ENCODE peak calls at places on chromosomes 6 and 20, in four cellular contexts. K, B, M and A are unnamed samples.

GRCh38 chr6:113495521-113495920 is 361.6 kb upstream of the MARCKS start:
- DNase-seq in M (peak; percentile 20), B (no peak), K (no peak), A (no peak)

GRCh38 chr20:36090223-36090622 is 64.3 kb upstream of the EPB41L1 start:
- DNase-seq in M (no peak), B (no peak), K (no peak), A (no peak)

GRCh38 chr6:30826961-30827342 is 57.4 kb upstream of the DDR1 start:
- DNase-seq in K (no peak), M (no peak), B (peak; percentile 51), A (no peak)

GRCh38 chr6:136738178-136739057 is 53.9 kb downstream of the MAP3K5 start:
- DNase-seq in B (no peak), K (no peak), M (no peak), A (no peak)

GRCh38 chr20:49319204-49319809 is 41.5 kb upstream of the ZNFX1 start:
- DNase-seq in M (no peak), B (no peak), K (no peak), A (no peak)

GRCh38 chr6:140434761-140435160 is 1060.3 kb upstream of the CITED2 start:
- DNase-seq in K (no peak), M (no peak), B (no peak), A (no peak)

GRCh38 chr20:46151936-46152335 is 33.8 kb downstream of the CD40 start:
- DNase-seq in M (no peak), K (no peak), B (no peak), A (no peak)

GRCh38 chr6:37442416-37443218 is 9.6 kb downstream of the CMTR1 start:
- DNase-seq in K (no peak), M (no peak), B (no peak), A (no peak)

GRCh38 chr20:51579137-51579536 is 36.6 kb upstream of the NFATC2 start:
- DNase-seq in M (no peak), K (no peak), B (peak; percentile 60), A (no peak)

GRCh38 chr6:11067348-11067747 is 23.2 kb upstream of the ELOVL2 start:
- DNase-seq in K (no peak), M (no peak), B (peak; percentile 30), A (no peak)

GRCh38 chr6:85771455-85771854 is 128.8 kb upstream of the SYNCRIP start:
- DNase-seq in M (no peak), B (no peak), K (no peak), A (no peak)

GRCh38 chr20:46614503-46614902 is 36.8 kb downstream of the SLC13A3 start:
- DNase-seq in B (no peak), K (no peak), M (no peak), A (no peak)

GRCh38 chr6:106167105-106167814 is 81.1 kb downstream of the PRDM1 start:
- DNase-seq in M (no peak), B (no peak), K (no peak), A (no peak)

GRCh38 chr6:149614352-149614751 is 34.2 kb downstream of the KATNA1 start:
- DNase-seq in K (no peak), M (no peak), B (no peak), A (no peak)

GRCh38 chr6:14601490-14601889 is 483.9 kb downstream of the CD83 start:
- DNase-seq in M (no peak), K (no peak), B (peak; percentile 35), A (no peak)

GRCh38 chr20:9635756-9636155 is 121.4 kb downstream of the LAMP5 start:
- DNase-seq in B (no peak), M (no peak), K (no peak), A (no peak)

GRCh38 chr6:37284781-37285180 is 26.8 kb upstream of the TMEM217 start:
- DNase-seq in K (no peak), M (no peak), B (no peak), A (no peak)

GRCh38 chr6:84766796-84767590 is 2.6 kb upstream of the TBX18 start:
- DNase-seq in B (no peak), K (peak; percentile 80), M (no peak), A (no peak)

GRCh38 chr20:36469973-36470372 is 71.3 kb upstream of the MYL9 start:
- DNase-seq in M (no peak), B (no peak), K (no peak), A (no peak)

GRCh38 chr20:58991720-58992119 is 10.7 kb downstream of the NELFCD start:
- DNase-seq in M (no peak), B (no peak), K (peak; percentile 17), A (no peak)

GRCh38 chr6:157054531-157054979 is 268.8 kb downstream of the TMEM242 start:
- DNase-seq in K (no peak), B (no peak), M (no peak), A (no peak)

GRCh38 chr20:8764289-8764962 is 304.5 kb upstream of the PLCB4 start:
- DNase-seq in K (no peak), M (no peak), B (peak; percentile 10), A (no peak)

GRCh38 chr6:132511836-132512230 is 1.1 kb downstream of the STX7 start:
- DNase-seq in K (no peak), B (peak; percentile 18), M (no peak), A (no peak)

GRCh38 chr6:27280064-27280539 is 32.0 kb downstream of the POM121L2 start:
- DNase-seq in B (peak; percentile 73), K (no peak), M (peak; percentile 13), A (no peak)

GRCh38 chr6:14452567-14453527 is 335.3 kb downstream of the CD83 start:
- DNase-seq in M (no peak), K (no peak), B (no peak), A (no peak)

GRCh38 chr6:29797966-29798365 is 29.7 kb upstream of the HLA-G start:
- DNase-seq in M (no peak), B (no peak), K (no peak), A (no peak)

GRCh38 chr6:4635666-4636065 is 140.5 kb upstream of the CDYL start:
- DNase-seq in M (no peak), B (no peak), K (no peak), A (no peak)

GRCh38 chr6:85917522-85917921 is 274.8 kb upstream of the SYNCRIP start:
- DNase-seq in B (no peak), K (no peak), M (no peak), A (no peak)

GRCh38 chr20:41509801-41510200 is 108.4 kb downstream of the CHD6 start:
- DNase-seq in K (peak; percentile 68), B (peak; percentile 50), M (no peak), A (no peak)

GRCh38 chr20:4740774-4741431 is 19.2 kb downstream of the PRND start:
- DNase-seq in B (peak; percentile 60), K (no peak), M (no peak), A (no peak)

GRCh38 chr20:10540636-10541493 is 105.8 kb downstream of the SLX4IP start:
- DNase-seq in M (no peak), B (peak; percentile 60), K (no peak), A (no peak)

GRCh38 chr6:149642829-149643580 is 5.5 kb downstream of the KATNA1 start:
- DNase-seq in K (no peak), M (no peak), B (no peak), A (no peak)

GRCh38 chr6:84691978-84692623 is 72.3 kb downstream of the TBX18 start:
- DNase-seq in M (no peak), B (no peak), K (no peak), A (no peak)

GRCh38 chr6:25586927-25587326 is 65.1 kb upstream of the SCGN start:
- DNase-seq in M (no peak), K (no peak), B (no peak), A (no peak)

GRCh38 chr6:112691289-112691688 is 344.2 kb downstream of the RFPL4B start:
- DNase-seq in M (peak; percentile 37), B (peak; percentile 16), K (no peak), A (peak; percentile 78)

GRCh38 chr20:57829805-57830514 is 120.1 kb upstream of the PMEPA1 start:
- DNase-seq in M (no peak), B (no peak), K (peak; percentile 57), A (no peak)

GRCh38 chr6:12899080-12899815 is 182.7 kb downstream of the PHACTR1 start:
- DNase-seq in K (no peak), M (no peak), B (peak; percentile 13), A (no peak)

GRCh38 chr6:129475477-129476247 is 234.3 kb downstream of the ARHGAP18 start:
- DNase-seq in B (no peak), K (no peak), M (no peak), A (no peak)
- TF ChIP-seq CTCF in B (no peak), K (no peak), M (no peak), A (no peak)

DNA sequence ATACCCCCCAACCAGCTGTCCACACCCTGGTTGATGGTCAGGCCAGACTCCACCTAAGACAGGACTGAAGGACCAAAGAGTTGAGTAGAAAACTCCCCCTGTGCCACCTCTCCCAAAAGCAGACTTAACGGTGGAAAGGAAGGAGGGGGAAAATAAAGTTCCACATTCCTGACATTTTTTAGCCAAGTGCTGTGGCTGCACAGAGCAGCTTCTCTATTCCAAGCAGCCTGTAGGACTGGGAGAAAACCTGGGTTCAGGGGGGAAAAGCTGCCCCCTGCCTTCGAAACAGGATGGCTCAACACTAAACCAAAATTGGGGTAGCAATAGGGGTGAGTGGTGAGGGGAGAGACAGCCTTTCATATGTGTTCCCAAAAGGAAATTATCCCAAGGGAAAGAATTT is 3.6 kb downstream of the TRAM2 start:
- DNase-seq in M (no peak), K (no peak), B (no peak), A (no peak)
- TF ChIP-seq CTCF in M (no peak), K (no peak), B (no peak), A (peak; percentile 12)

GRCh38 chr20:56171087-56172012 is 77.2 kb upstream of the MC3R start:
- DNase-seq in M (no peak), K (no peak), B (peak; percentile 34), A (no peak)
- TF ChIP-seq CTCF in M (no peak), K (peak; percentile 41), B (peak; percentile 39), A (no peak)

GRCh38 chr6:134826889-134827737 is 122.8 kb downstream of the ALDH8A1 start:
- DNase-seq in K (peak; percentile 92), M (peak; percentile 50), B (no peak), A (peak; percentile 99)
- TF ChIP-seq CTCF in K (peak; percentile 28), M (no peak), B (no peak), A (peak; percentile 36)

GRCh38 chr6:39302011-39302410 is 12.2 kb downstream of the KCNK17 start:
- DNase-seq in B (no peak), K (no peak), M (no peak), A (no peak)

GRCh38 chr6:39301606-39302005 is 12.6 kb downstream of the KCNK17 start:
- DNase-seq in B (no peak), K (no peak), M (no peak), A (no peak)

GRCh38 chr6:39304951-39305350 is 9.3 kb downstream of the KCNK17 start:
- DNase-seq in K (no peak), M (no peak), B (no peak), A (no peak)

GRCh38 chr6:39302669-39303424 is 11.4 kb downstream of the KCNK17 start:
- DNase-seq in B (peak; percentile 91), M (peak; percentile 2), K (peak; percentile 81), A (no peak)

DNA sequence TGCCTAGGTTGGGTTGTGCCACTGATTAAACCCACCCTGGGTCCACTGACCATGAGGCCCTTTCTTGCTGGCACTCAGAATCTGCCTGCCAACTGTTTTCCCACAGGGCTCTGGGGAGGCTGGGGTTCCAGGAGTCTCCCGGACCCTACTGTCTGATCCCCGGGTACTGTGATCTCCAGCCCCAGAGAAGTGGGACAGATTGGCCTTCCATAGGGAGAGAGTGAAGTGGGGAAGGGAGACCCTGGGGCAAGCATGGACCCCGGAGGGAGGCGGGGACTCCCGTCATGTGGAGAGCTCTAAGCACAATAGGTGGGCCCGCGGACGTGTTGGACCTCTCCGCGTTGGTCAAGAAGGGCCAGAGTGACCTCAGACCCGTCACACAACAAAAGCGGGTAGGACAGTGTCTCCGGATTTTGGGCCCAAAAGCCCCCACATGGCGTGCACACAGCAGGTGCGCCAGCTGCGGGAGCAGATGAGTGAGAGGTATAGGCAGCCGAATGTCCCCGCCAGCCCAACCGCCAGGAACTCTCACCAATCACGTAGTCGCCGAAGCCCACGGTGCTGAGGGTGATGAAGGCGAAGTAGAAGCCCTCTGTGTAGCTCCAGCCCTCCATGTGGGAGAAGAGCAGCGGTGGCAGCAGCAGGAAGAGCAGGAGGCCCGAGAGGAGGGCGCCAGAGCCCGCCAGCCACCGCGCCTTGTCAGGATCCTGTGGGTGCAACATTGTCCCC is 10.6 kb downstream of the KCNK17 start:
- DNase-seq in K (no peak), B (no peak), M (no peak), A (no peak)
- TF ChIP-seq CTCF in K (no peak), B (no peak), M (no peak), A (no peak)